ENCODE peak calls at places on chromosomes 6 and 20, in seven cellular contexts. M, R, Q, J, D, H and A are unnamed samples.

GRCh38 chr20:768426-768978 is at the start of gene SLC52A3:
- DNase-seq in M (no peak), R (no peak), Q (peak; percentile 89), J (peak; percentile 78), D (no peak), H (peak; percentile 36), A (no peak)

GRCh38 chr6:30169658-30170614 is 6.6 kb downstream of the TRIM15 start:
- DNase-seq in M (peak; percentile 32), R (peak; percentile 36), Q (no peak), J (no peak), D (peak; percentile 75), H (peak; percentile 44), A (peak; percentile 73)

GRCh38 chr6:90493332-90493731 is 93.5 kb downstream of the MAP3K7 start:
- DNase-seq in M (no peak), R (peak; percentile 75), Q (no peak), J (no peak), D (peak; percentile 64), H (no peak), A (peak; percentile 53)

GRCh38 chr20:59295531-59295930 is 4.9 kb upstream of the EDN3 start:
- DNase-seq in M (no peak), R (no peak), Q (no peak), J (no peak), D (no peak), H (no peak), A (no peak)

GRCh38 chr6:132020138-132020551 is 69.0 kb upstream of the CCN2 start:
- DNase-seq in M (no peak), R (peak; percentile 15), Q (no peak), J (peak; percentile 64), D (peak; percentile 22), H (no peak), A (peak; percentile 30)

GRCh38 chr6:90083891-90084290 is 189.6 kb downstream of the GJA10 start:
- DNase-seq in M (no peak), R (no peak), Q (no peak), J (no peak), D (no peak), H (no peak), A (no peak)

GRCh38 chr20:64254571-64255360 is 782 bp upstream of the PCMTD2 start:
- DNase-seq in M (no peak), R (no peak), Q (no peak), J (no peak), D (no peak), H (no peak), A (no peak)

GRCh38 chr6:75524322-75524972 is 30.8 kb upstream of the FILIP1 start:
- DNase-seq in M (peak; percentile 88), R (peak; percentile 97), Q (no peak), J (no peak), D (peak; percentile 73), H (no peak), A (peak; percentile 99)

GRCh38 chr6:154736613-154737259 is 3.5 kb downstream of the SCAF8 start:
- DNase-seq in M (no peak), R (no peak), Q (no peak), J (no peak), D (no peak), H (no peak), A (no peak)

GRCh38 chr6:44058617-44059358 is 68.5 kb downstream of the MRPL14 start:
- DNase-seq in M (peak; percentile 95), R (peak; percentile 100), Q (peak; percentile 74), J (peak; percentile 92), D (peak; percentile 99), H (no peak), A (peak; percentile 100)

GRCh38 chr6:15969236-15969778 is 159.6 kb upstream of the MYLIP start:
- DNase-seq in M (no peak), R (peak; percentile 42), Q (no peak), J (no peak), D (peak; percentile 44), H (no peak), A (no peak)

GRCh38 chr20:62359491-62360121 is 7.5 kb downstream of the LAMA5 start:
- DNase-seq in M (no peak), R (peak; percentile 58), Q (no peak), J (no peak), D (peak; percentile 90), H (no peak), A (peak; percentile 85)

GRCh38 chr6:131819507-131820228 is 11.8 kb downstream of the ENPP1 start:
- DNase-seq in M (no peak), R (peak; percentile 96), Q (no peak), J (no peak), D (peak; percentile 61), H (no peak), A (peak; percentile 87)

GRCh38 chr6:8859501-8859900 is 424.2 kb upstream of the SLC35B3 start:
- DNase-seq in M (no peak), R (peak; percentile 0), Q (no peak), J (no peak), D (no peak), H (no peak), A (peak; percentile 5)

GRCh38 chr6:106974999-106975698 is 620 bp upstream of the CD24 start:
- DNase-seq in M (no peak), R (peak; percentile 47), Q (peak; percentile 75), J (peak; percentile 83), D (no peak), H (peak; percentile 78), A (no peak)

GRCh38 chr20:597560-597959 is 12.5 kb downstream of the TCF15 start:
- DNase-seq in M (no peak), R (no peak), Q (no peak), J (no peak), D (no peak), H (no peak), A (no peak)

GRCh38 chr6:44915111-44915510 is 413.0 kb upstream of the RUNX2 start:
- DNase-seq in M (no peak), R (peak; percentile 23), Q (no peak), J (no peak), D (no peak), H (no peak), A (no peak)

GRCh38 chr6:46042355-46042999 is 26.8 kb upstream of the CLIC5 start:
- DNase-seq in M (peak; percentile 32), R (peak; percentile 34), Q (no peak), J (no peak), D (peak; percentile 67), H (peak; percentile 65), A (peak; percentile 76)

GRCh38 chr20:10412591-10413408 is 21.2 kb downstream of the MKKS start:
- DNase-seq in M (no peak), R (peak; percentile 18), Q (no peak), J (no peak), D (peak; percentile 29), H (no peak), A (peak; percentile 36)

GRCh38 chr6:9405825-9406224 is 970.5 kb upstream of the SLC35B3 start:
- DNase-seq in M (no peak), R (peak; percentile 41), Q (no peak), J (no peak), D (no peak), H (no peak), A (no peak)

GRCh38 chr20:21706345-21707195 is 1.1 kb downstream of the PAX1 start:
- DNase-seq in M (no peak), R (no peak), Q (no peak), J (no peak), D (no peak), H (no peak), A (no peak)

GRCh38 chr6:35757461-35758123 is 18.8 kb upstream of the CLPSL2 start:
- DNase-seq in M (no peak), R (peak; percentile 12), Q (no peak), J (no peak), D (peak; percentile 65), H (peak; percentile 57), A (peak; percentile 86)

GRCh38 chr6:163620670-163621330 is 206.3 kb downstream of the QKI start:
- DNase-seq in M (no peak), R (peak; percentile 47), Q (no peak), J (no peak), D (no peak), H (no peak), A (no peak)

GRCh38 chr6:92132446-92132845 is 1286.9 kb downstream of the EPHA7 start:
- DNase-seq in M (no peak), R (no peak), Q (no peak), J (no peak), D (no peak), H (no peak), A (no peak)

GRCh38 chr6:51513891-51514290 is 573.5 kb downstream of the PKHD1 start:
- DNase-seq in M (no peak), R (no peak), Q (no peak), J (no peak), D (no peak), H (no peak), A (no peak)

DNA sequence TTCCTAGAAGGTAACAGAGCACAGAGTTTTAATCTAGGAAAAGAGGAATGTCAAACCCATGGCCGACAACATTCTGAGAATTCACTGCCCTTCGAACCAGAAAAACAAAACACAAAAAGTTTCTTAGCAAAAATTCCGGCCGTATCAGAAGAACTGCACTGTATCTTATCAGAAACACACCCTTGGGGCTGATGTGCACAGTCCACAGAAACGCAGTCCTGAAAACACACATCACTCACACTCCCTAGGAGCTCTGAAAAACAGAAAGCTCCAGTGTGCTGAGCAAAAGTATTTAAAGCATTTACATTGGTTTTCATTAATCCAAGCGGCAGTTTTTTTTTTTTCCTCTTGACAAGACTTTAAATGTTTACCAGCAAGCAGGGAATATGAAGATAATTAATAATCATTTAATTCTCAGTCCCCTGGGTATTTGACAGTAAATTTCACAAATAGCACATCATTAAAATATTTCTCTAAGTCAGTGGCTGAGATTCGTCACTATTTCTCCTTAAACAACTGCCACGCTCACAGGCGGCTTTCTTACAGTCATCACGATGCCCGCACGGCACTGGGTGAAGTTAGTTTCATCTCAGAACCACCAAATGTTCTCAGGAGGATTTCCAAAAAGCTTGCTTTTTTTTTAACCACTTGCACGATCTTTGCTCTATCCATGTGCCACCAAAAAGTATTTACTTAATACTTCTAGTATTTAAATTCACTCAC is 13.3 kb downstream of the NFATC2 start:
- DNase-seq in M (no peak), R (peak; percentile 56), Q (no peak), J (no peak), D (peak; percentile 66), H (peak; percentile 50), A (peak; percentile 76)
- H3K4me3 ChIP-seq in M (no peak overlapping the region), R (no peak overlapping the region), Q (peak overlapping the region; percentile 0), J (no peak overlapping the region), D (no peak overlapping the region), H (no peak overlapping the region), A (peak overlapping the region; percentile 8)

DNA sequence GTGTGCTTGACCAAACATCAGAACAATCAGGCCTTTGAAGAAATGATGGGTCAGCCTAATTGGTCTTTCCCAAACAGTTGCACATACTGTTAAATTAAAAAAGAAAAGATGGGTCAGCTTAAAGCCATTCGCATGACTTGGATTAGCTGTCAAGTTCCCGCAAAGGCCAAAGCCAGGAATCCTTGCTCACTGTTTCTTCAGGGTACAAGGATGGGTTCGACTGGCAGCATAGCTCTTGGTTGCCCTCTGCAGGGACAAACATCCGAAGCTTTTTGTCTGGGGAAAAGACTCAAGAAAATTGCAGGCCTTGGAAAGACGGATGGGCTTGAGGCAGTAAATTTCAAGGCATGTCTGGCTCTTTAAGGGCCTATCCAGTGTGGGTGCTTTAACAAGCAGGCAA is 168.0 kb downstream of the HDGFL1 start:
- DNase-seq in M (no peak), R (peak; percentile 51), Q (no peak), J (no peak), D (peak; percentile 62), H (peak; percentile 78), A (peak; percentile 83)
- TF ChIP-seq CTCF in M (peak; percentile 59), R (peak; percentile 74), Q (no peak), J (peak; percentile 51), D (peak; percentile 66), H (peak; percentile 63), A (peak; percentile 90)

GRCh38 chr20:33653900-33654596 is 8.1 kb upstream of the C20orf144 start:
- DNase-seq in M (no peak), R (no peak), Q (peak; percentile 94), J (peak; percentile 88), D (no peak), H (no peak), A (no peak)
- H3K4me3 ChIP-seq in M (no peak overlapping the region), R (no peak overlapping the region), Q (no peak overlapping the region), J (no peak overlapping the region), D (no peak overlapping the region), H (no peak overlapping the region), A (no peak overlapping the region)

GRCh38 chr20:37543828-37544227 is 16.2 kb upstream of the BLCAP start:
- DNase-seq in M (no peak), R (peak; percentile 20), Q (no peak), J (no peak), D (peak; percentile 59), H (no peak), A (peak; percentile 77)
- TF ChIP-seq CTCF in M (peak; percentile 39), R (peak; percentile 67), Q (no peak), J (no peak), D (peak; percentile 50), H (peak; percentile 56), A (peak; percentile 72)